ENCODE peak calls at places on chromosomes 16 and 17, in nine cellular contexts. E is sigmoid colon; P is activated CD8-positive, alpha-beta memory T cell treated with anti-CD3 and anti-CD28 coated beads, Interleukin-2, amount 50 U/mL, for 4 hours; V is left colon; O is Right ventricle myocardium superior; D is foreskin fibroblast; H is GOT3; S is amniotic stem cell; T is stimulated activated CD4-positive, alpha-beta T cell treated with anti-CD3 and anti-CD28 coated beads, Interleukin-2, amount 100 ng/mL, for 48 hours. K is an unnamed sample.

GRCh38 chr16:69005641-69006355 is 99.7 kb upstream of the HAS3 start:
- DNase-seq in E (no peak), P (no peak), V (no peak), O (no peak), D (no peak), H (no peak), S (no peak), T (no peak), K (no peak)

GRCh38 chr17:7889166-7889584 is 586 bp downstream of the CHD3 start:
- DNase-seq in E (peak), P (peak), V (peak), O (peak), D (peak), H (no peak), S (peak), T (peak), K (peak)

GRCh38 chr16:50520451-50521245 is 27.5 kb upstream of the NKD1 start:
- DNase-seq in E (peak), P (no peak), V (no peak), O (no peak), D (no peak), H (no peak), S (no peak), T (no peak), K (no peak)

GRCh38 chr17:81241648-81242420 is 2.7 kb downstream of the NDUFAF8 start:
- DNase-seq in E (no peak), P (peak), V (no peak), O (no peak), D (peak), H (no peak), S (no peak), T (peak), K (peak)

GRCh38 chr17:79948406-79948917 is 87.2 kb downstream of the TBC1D16 start:
- DNase-seq in E (no peak), P (no peak), V (no peak), O (no peak), D (no peak), H (no peak), S (no peak), T (no peak), K (no peak)

GRCh38 chr16:66416136-66416535 is 11.0 kb upstream of the BEAN1 start:
- DNase-seq in E (no peak), P (no peak), V (no peak), O (no peak), D (no peak), H (no peak), S (no peak), T (no peak), K (no peak)

GRCh38 chr16:88759976-88760350 is 25.1 kb downstream of the PIEZO1 start:
- DNase-seq in E (no peak), P (no peak), V (no peak), O (no peak), D (no peak), H (no peak), S (no peak), T (no peak), K (no peak)

GRCh38 chr16:14028207-14028606 is 42.9 kb upstream of the MRTFB start:
- DNase-seq in E (no peak), P (no peak), V (no peak), O (no peak), D (no peak), H (no peak), S (no peak), T (no peak), K (no peak)

GRCh38 chr17:4003131-4003500 is 38.9 kb upstream of the ATP2A3 start:
- DNase-seq in E (peak), P (no peak), V (no peak), O (no peak), D (no peak), H (no peak), S (no peak), T (no peak), K (no peak)

GRCh38 chr17:48616719-48617514 is 1.8 kb upstream of the HOXB8 start:
- DNase-seq in E (no peak), P (no peak), V (no peak), O (no peak), D (no peak), H (no peak), S (no peak), T (no peak), K (no peak)

GRCh38 chr17:74649909-74650308 is 26.4 kb upstream of the CD300E start:
- DNase-seq in E (no peak), P (no peak), V (no peak), O (no peak), D (no peak), H (no peak), S (no peak), T (no peak), K (no peak)

GRCh38 chr17:42683407-42684031 is 1.2 kb downstream of the CNTNAP1 start:
- DNase-seq in E (peak), P (no peak), V (peak), O (peak), D (no peak), H (no peak), S (no peak), T (no peak), K (no peak)

GRCh38 chr17:41695954-41696720 is 7.5 kb downstream of the EIF1 start:
- DNase-seq in E (peak), P (peak), V (peak), O (no peak), D (peak), H (no peak), S (peak), T (peak), K (peak)

GRCh38 chr17:66190738-66191606 is 961 bp downstream of the CEP112 start:
- DNase-seq in E (no peak), P (no peak), V (no peak), O (no peak), D (peak), H (no peak), S (no peak), T (no peak), K (no peak)

GRCh38 chr16:11004351-11004750 is 60.0 kb downstream of the CLEC16A start:
- DNase-seq in E (no peak), P (no peak), V (no peak), O (no peak), D (no peak), H (no peak), S (no peak), T (no peak), K (no peak)

GRCh38 chr16:19853132-19853972 is 31.3 kb downstream of the GPRC5B start:
- DNase-seq in E (no peak), P (no peak), V (no peak), O (no peak), D (no peak), H (no peak), S (no peak), T (no peak), K (no peak)

GRCh38 chr16:67917140-67917851 is 14.4 kb downstream of the CTRL start:
- DNase-seq in E (no peak), P (no peak), V (no peak), O (peak), D (peak), H (no peak), S (no peak), T (no peak), K (no peak)

GRCh38 chr17:19304209-19304608 is 58.3 kb downstream of the B9D1 start:
- DNase-seq in E (peak), P (no peak), V (peak), O (peak), D (peak), H (no peak), S (no peak), T (no peak), K (no peak)

GRCh38 chr16:86679490-86679889 is 101.1 kb downstream of the FOXL1 start:
- DNase-seq in E (no peak), P (no peak), V (no peak), O (no peak), D (no peak), H (no peak), S (no peak), T (no peak), K (no peak)

GRCh38 chr16:28572659-28573510 is 19.2 kb downstream of the SGF29 start:
- DNase-seq in E (no peak), P (no peak), V (no peak), O (peak), D (peak), H (no peak), S (no peak), T (no peak), K (no peak)

GRCh38 chr17:74960739-74961342 is 11.7 kb downstream of the HID1 start:
- DNase-seq in E (no peak), P (peak), V (no peak), O (no peak), D (peak), H (no peak), S (no peak), T (peak), K (peak)

GRCh38 chr17:39863918-39864746 is at the start of gene IKZF3:
- DNase-seq in E (no peak), P (peak), V (peak), O (peak), D (peak), H (no peak), S (no peak), T (peak), K (peak)

GRCh38 chr17:79622201-79622601 is 11.3 kb upstream of the RBFOX3 start:
- DNase-seq in E (peak), P (no peak), V (peak), O (no peak), D (no peak), H (no peak), S (no peak), T (no peak), K (no peak)

GRCh38 chr16:86609115-86609514 is 30.8 kb downstream of the FOXL1 start:
- DNase-seq in E (no peak), P (no peak), V (no peak), O (no peak), D (peak), H (no peak), S (peak), T (no peak), K (no peak)

GRCh38 chr16:4862639-4863038 is 15.4 kb downstream of the UBN1 start:
- DNase-seq in E (no peak), P (no peak), V (no peak), O (no peak), D (no peak), H (no peak), S (no peak), T (no peak), K (no peak)

GRCh38 chr17:19378416-19379293 is at the start of gene MAPK7:
- DNase-seq in E (peak), P (no peak), V (no peak), O (no peak), D (peak), H (no peak), S (no peak), T (no peak), K (no peak)

K was measured in central memory CD4-positive, alpha-beta T cell.